ENCODE peak calls at places on chromosomes 16 and 17, in four cellular contexts. J is spleen, W is activated B cell treated with CpG ODN at 0.5 μM for 24 hours, O is neural progenitor cell. Q is an unnamed sample.

GRCh38 chr16:75070055-75070841 is 46.3 kb downstream of the LDHD start:
- DNase-seq in W (no peak), O (no peak), J (no peak), Q (no peak)

GRCh38 chr16:13435873-13436474 is 484.0 kb upstream of the ERCC4 start:
- DNase-seq in J (no peak), W (no peak), O (peak), Q (no peak)

GRCh38 chr16:79601978-79602609 is 1.6 kb upstream of the MAF start:
- DNase-seq in O (peak), W (peak), J (peak), Q (peak)

GRCh38 chr16:53881371-53881770 is 177.4 kb downstream of the FTO start:
- DNase-seq in O (no peak), W (no peak), J (no peak), Q (peak)

GRCh38 chr17:27654654-27655524 is 23.9 kb downstream of the LGALS9 start:
- DNase-seq in O (peak), J (peak), W (peak), Q (peak)

GRCh38 chr17:59853168-59853918 is 39.4 kb downstream of the TUBD1 start:
- DNase-seq in W (no peak), O (peak), J (peak), Q (peak)

GRCh38 chr16:31458073-31458834 is 1.0 kb upstream of the ARMC5 start:
- DNase-seq in J (peak), W (peak), O (peak), Q (peak)

GRCh38 chr16:50381679-50382440 is 13.1 kb upstream of the BRD7 start:
- DNase-seq in W (no peak), O (peak), J (no peak), Q (no peak)

GRCh38 chr17:12089809-12090384 is 69.2 kb downstream of the MAP2K4 start:
- DNase-seq in J (no peak), W (no peak), O (no peak), Q (peak)

GRCh38 chr17:52148969-52149351 is 9.6 kb downstream of the CA10 start:
- DNase-seq in J (no peak), O (no peak), W (no peak), Q (no peak)

GRCh38 chr17:39739020-39739884 is 1.5 kb downstream of the GRB7 start:
- DNase-seq in J (peak), O (peak), W (no peak), Q (peak)

GRCh38 chr17:81537856-81538555 is 9.8 kb downstream of the FSCN2 start:
- DNase-seq in O (no peak), J (no peak), W (no peak), Q (no peak)

GRCh38 chr17:61616783-61617182 is 25.8 kb upstream of the NACA2 start:
- DNase-seq in W (no peak), J (no peak), O (no peak), Q (no peak)

GRCh38 chr16:87583453-87584131 is 18.7 kb upstream of the JPH3 start:
- DNase-seq in J (no peak), W (no peak), O (no peak), Q (peak)

GRCh38 chr17:40530988-40531971 is 29.9 kb upstream of the TNS4 start:
- DNase-seq in J (peak), O (no peak), W (no peak), Q (no peak)

GRCh38 chr17:4728124-4728523 is 3.1 kb upstream of the MED11 start:
- DNase-seq in J (no peak), W (no peak), O (no peak), Q (no peak)

GRCh38 chr17:55466671-55467070 is 44.6 kb downstream of the SMIM36 start:
- DNase-seq in O (no peak), J (no peak), W (no peak), Q (no peak)

GRCh38 chr17:63675607-63676539 is 24.1 kb downstream of the LIMD2 start:
- DNase-seq in J (no peak), W (no peak), O (no peak), Q (peak)

GRCh38 chr17:42679001-42679491 is 2.3 kb upstream of the PLEKHH3 start:
- DNase-seq in J (no peak), O (peak), W (no peak), Q (no peak)

GRCh38 chr17:79458356-79458755 is 152.5 kb downstream of the RBFOX3 start:
- DNase-seq in W (no peak), O (no peak), J (no peak), Q (no peak)

GRCh38 chr16:85205747-85206471 is 93.6 kb upstream of the CIBAR2 start:
- DNase-seq in O (no peak), J (no peak), W (no peak), Q (no peak)

GRCh38 chr17:57035971-57036481 is 49.0 kb upstream of the AKAP1 start:
- DNase-seq in J (no peak), W (no peak), O (no peak), Q (no peak)

GRCh38 chr16:31301708-31302400 is 42.1 kb downstream of the ITGAM start:
- DNase-seq in J (no peak), O (peak), W (no peak), Q (peak)

GRCh38 chr17:50204431-50204830 is 3.0 kb upstream of the COL1A1 start:
- DNase-seq in W (no peak), O (no peak), J (no peak), Q (no peak)

GRCh38 chr17:69900101-69900500 is 174.9 kb upstream of the KCNJ16 start:
- DNase-seq in W (no peak), O (no peak), J (no peak), Q (no peak)

GRCh38 chr16:85465328-85466307 is 147.5 kb upstream of the GSE1 start:
- DNase-seq in O (no peak), J (no peak), W (no peak), Q (peak)

GRCh38 chr16:11673091-11674000 is 5.1 kb downstream of the SNN start:
- DNase-seq in O (no peak), W (no peak), J (peak), Q (no peak)

GRCh38 chr17:2237521-2237921 is 66.1 kb downstream of the SMG6 start:
- DNase-seq in W (no peak), O (no peak), J (no peak), Q (no peak)

GRCh38 chr17:6106212-6106611 is 36.0 kb downstream of the WSCD1 start:
- DNase-seq in O (no peak), J (no peak), W (no peak), Q (no peak)

GRCh38 chr17:3647769-3648540 is 11.4 kb downstream of the CTNS start:
- DNase-seq in O (peak), J (no peak), W (no peak), Q (peak)

GRCh38 chr17:2062571-2063183 is 7.8 kb downstream of the HIC1 start:
- DNase-seq in J (no peak), W (no peak), O (no peak), Q (no peak)

GRCh38 chr17:19239544-19239943 is 2.4 kb downstream of the EPN2 start:
- DNase-seq in O (no peak), J (peak), W (no peak), Q (no peak)

GRCh38 chr16:50888486-50889261 is 146.8 kb downstream of the CYLD start:
- DNase-seq in W (no peak), J (no peak), O (no peak), Q (no peak)

GRCh38 chr17:17950806-17951205 is 21.4 kb downstream of the TOM1L2 start:
- DNase-seq in O (no peak), J (no peak), W (no peak), Q (no peak)
- TF ChIP-seq CTCF in O (peak), J (no peak), W (no peak), Q (peak)

GRCh38 chr17:74644419-74644818 is 20.9 kb upstream of the CD300E start:
- DNase-seq in O (no peak), J (no peak), W (no peak), Q (no peak)

GRCh38 chr17:74643826-74644225 is 20.3 kb upstream of the CD300E start:
- DNase-seq in O (no peak), W (no peak), J (no peak), Q (no peak)

GRCh38 chr17:74645010-74645409 is 21.5 kb upstream of the CD300E start:
- DNase-seq in J (no peak), O (no peak), W (no peak), Q (no peak)

GRCh38 chr17:74647871-74648672 is 24.5 kb upstream of the CD300E start:
- DNase-seq in J (no peak), O (no peak), W (no peak), Q (no peak)

DNA sequence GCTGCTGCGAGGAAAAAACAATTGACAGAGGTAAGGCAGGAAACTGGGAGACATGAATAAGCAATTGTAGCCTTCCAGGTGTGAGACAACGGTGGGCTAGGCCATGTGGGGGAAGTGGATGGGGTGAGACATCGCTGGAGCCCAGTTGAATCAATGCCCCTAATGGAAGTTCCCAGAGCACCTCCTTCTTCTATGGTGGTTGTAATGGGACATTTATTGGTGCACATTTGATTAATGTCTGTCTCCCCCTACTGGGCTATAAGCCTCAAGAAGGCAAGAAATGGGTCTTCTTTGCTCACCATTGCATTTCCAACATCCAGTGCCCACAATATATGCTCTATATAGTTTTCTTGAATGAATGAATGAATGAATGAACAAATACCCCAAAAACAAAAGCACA is 22.7 kb upstream of the CD300E start:
- DNase-seq in W (no peak), O (no peak), J (no peak), Q (no peak)
- TF ChIP-seq CTCF in W (no peak), O (peak), J (peak), Q (no peak)

GRCh38 chr16:15608398-15609285 is 34.3 kb downstream of the MARF1 start:
- DNase-seq in O (no peak), W (no peak), J (no peak), Q (no peak)
- TF ChIP-seq CTCF in O (no peak), W (no peak), J (no peak), Q (no peak)

GRCh38 chr17:14296511-14296910 is 4.4 kb upstream of the HS3ST3B1 start:
- DNase-seq in W (no peak), O (no peak), J (no peak), Q (no peak)

GRCh38 chr17:14297161-14297851 is 3.6 kb upstream of the HS3ST3B1 start:
- DNase-seq in O (peak), J (peak), W (peak), Q (no peak)

GRCh38 chr17:14295676-14296075 is 5.2 kb upstream of the HS3ST3B1 start:
- DNase-seq in J (no peak), W (no peak), O (no peak), Q (no peak)

GRCh38 chr17:14298221-14298994 is 2.5 kb upstream of the HS3ST3B1 start:
- DNase-seq in J (peak), O (peak), W (no peak), Q (no peak)

GRCh38 chr17:14294876-14295275 is 6.0 kb upstream of the HS3ST3B1 start:
- DNase-seq in O (no peak), W (no peak), J (no peak), Q (no peak)
- TF ChIP-seq CTCF in O (peak), W (no peak), J (no peak), Q (no peak)